ENCODE peak calls at places on chromosome 3, in seven cellular contexts. V is Caco-2, N is fibroblast of pulmonary artery, Z is esophagus muscularis mucosa, R is astrocyte of the spinal cord, K is adrenal gland, Q is HFF-Myc. X is an unnamed sample.

GRCh38 chr3:14267976-14268375 is 89.4 kb downstream of the LSM3 start:
- DNase-seq in V (no peak), N (no peak), Z (no peak), R (no peak), K (no peak), Q (no peak), X (no peak)

GRCh38 chr3:175392653-175393052 is 533.5 kb downstream of the NAALADL2 start:
- DNase-seq in V (no peak), N (peak), Z (no peak), R (peak), K (no peak), Q (no peak), X (no peak)

GRCh38 chr3:120341658-120342346 is 7.4 kb downstream of the LRRC58 start:
- DNase-seq in V (no peak), N (no peak), Z (no peak), R (no peak), K (no peak), Q (no peak), X (no peak)

GRCh38 chr3:171812811-171813210 is 2.5 kb upstream of the PLD1 start:
- DNase-seq in V (no peak), N (no peak), Z (no peak), R (no peak), K (no peak), Q (no peak), X (no peak)

GRCh38 chr3:187519428-187519890 is 150.7 kb downstream of the SST start:
- DNase-seq in V (no peak), N (no peak), Z (peak), R (peak), K (no peak), Q (no peak), X (no peak)

GRCh38 chr3:183377307-183377959 is 51.0 kb downstream of the MCF2L2 start:
- DNase-seq in V (no peak), N (no peak), Z (no peak), R (peak), K (no peak), Q (no peak), X (no peak)

GRCh38 chr3:42443819-42444436 is 33.5 kb upstream of the LYZL4 start:
- DNase-seq in V (peak), N (peak), Z (peak), R (peak), K (peak), Q (peak), X (peak)

GRCh38 chr3:145767909-145768308 is 393.1 kb downstream of the PLOD2 start:
- DNase-seq in V (no peak), N (peak), Z (no peak), R (peak), K (no peak), Q (no peak), X (no peak)

GRCh38 chr3:142022381-142022780 is 127.0 kb downstream of the TFDP2 start:
- DNase-seq in V (peak), N (peak), Z (no peak), R (peak), K (no peak), Q (peak), X (no peak)

GRCh38 chr3:112086018-112086854 is at the start of gene C3orf52:
- DNase-seq in V (peak), N (peak), Z (peak), R (peak), K (peak), Q (no peak), X (peak)

GRCh38 chr3:45593708-45594601 is 596 bp upstream of the LIMD1 start:
- DNase-seq in V (peak), N (peak), Z (no peak), R (peak), K (peak), Q (no peak), X (no peak)

GRCh38 chr3:61927332-61927731 is 366.0 kb downstream of the PTPRG start:
- DNase-seq in V (no peak), N (peak), Z (peak), R (peak), K (peak), Q (peak), X (peak)

GRCh38 chr3:38646630-38647029 is 2.9 kb downstream of the SCN5A start:
- DNase-seq in V (peak), N (peak), Z (peak), R (peak), K (no peak), Q (no peak), X (no peak)

GRCh38 chr3:195808741-195809290 is 2.9 kb downstream of the MUC4 start:
- DNase-seq in V (no peak), N (no peak), Z (no peak), R (no peak), K (no peak), Q (no peak), X (no peak)

GRCh38 chr3:10238330-10238995 is 9.8 kb upstream of the TATDN2 start:
- DNase-seq in V (no peak), N (no peak), Z (no peak), R (no peak), K (no peak), Q (no peak), X (no peak)

GRCh38 chr3:51544011-51544775 is 5.7 kb downstream of the RAD54L2 start:
- DNase-seq in V (no peak), N (peak), Z (no peak), R (no peak), K (no peak), Q (no peak), X (no peak)

GRCh38 chr3:10678796-10679376 is 137.1 kb upstream of the SLC6A11 start:
- DNase-seq in V (no peak), N (no peak), Z (no peak), R (no peak), K (no peak), Q (no peak), X (no peak)

GRCh38 chr3:4772171-4772804 is 206.9 kb upstream of the BHLHE40 start:
- DNase-seq in V (no peak), N (peak), Z (peak), R (peak), K (peak), Q (no peak), X (peak)

GRCh38 chr3:150956376-150956775 is 16.2 kb downstream of the CLRN1 start:
- DNase-seq in V (no peak), N (peak), Z (no peak), R (peak), K (peak), Q (no peak), X (no peak)

GRCh38 chr3:142014005-142014404 is 135.3 kb downstream of the TFDP2 start:
- DNase-seq in V (no peak), N (no peak), Z (no peak), R (no peak), K (no peak), Q (no peak), X (no peak)

GRCh38 chr3:150535204-150535603 is 11.1 kb downstream of the SERP1 start:
- DNase-seq in V (no peak), N (no peak), Z (no peak), R (no peak), K (no peak), Q (no peak), X (no peak)

GRCh38 chr3:193704431-193704830 is 111.4 kb downstream of the OPA1 start:
- DNase-seq in V (peak), N (no peak), Z (no peak), R (no peak), K (no peak), Q (no peak), X (no peak)

GRCh38 chr3:112308151-112308911 is 14.3 kb upstream of the SLC9C1 start:
- DNase-seq in V (peak), N (peak), Z (no peak), R (peak), K (no peak), Q (no peak), X (peak)

GRCh38 chr3:190566043-190566933 is 52.4 kb downstream of the IL1RAP start:
- DNase-seq in V (peak), N (peak), Z (peak), R (peak), K (peak), Q (peak), X (peak)

GRCh38 chr3:113291572-113291971 is 80.2 kb downstream of the BOC start:
- DNase-seq in V (no peak), N (no peak), Z (peak), R (no peak), K (no peak), Q (no peak), X (no peak)

GRCh38 chr3:172061724-172062184 is 22.4 kb downstream of the FNDC3B start:
- DNase-seq in V (no peak), N (no peak), Z (no peak), R (peak), K (no peak), Q (no peak), X (no peak)

GRCh38 chr3:16842710-16843270 is 42.0 kb upstream of the PLCL2 start:
- DNase-seq in V (no peak), N (no peak), Z (no peak), R (no peak), K (no peak), Q (no peak), X (no peak)

GRCh38 chr3:52084216-52084945 is 28.0 kb upstream of the DUSP7 start:
- DNase-seq in V (no peak), N (no peak), Z (no peak), R (no peak), K (no peak), Q (no peak), X (no peak)

GRCh38 chr3:135075157-135075556 is 280.1 kb downstream of the EPHB1 start:
- DNase-seq in V (no peak), N (no peak), Z (peak), R (no peak), K (no peak), Q (no peak), X (no peak)

GRCh38 chr3:104960579-104960978 is 406.1 kb upstream of the ALCAM start:
- DNase-seq in V (no peak), N (no peak), Z (no peak), R (no peak), K (no peak), Q (no peak), X (no peak)

GRCh38 chr3:2268779-2269178 is 170.1 kb downstream of the CNTN4 start:
- DNase-seq in V (no peak), N (no peak), Z (no peak), R (no peak), K (no peak), Q (no peak), X (no peak)

GRCh38 chr3:14110699-14111098 is 14.0 kb downstream of the CHCHD4 start:
- DNase-seq in V (no peak), N (peak), Z (no peak), R (no peak), K (no peak), Q (no peak), X (no peak)

DNA sequence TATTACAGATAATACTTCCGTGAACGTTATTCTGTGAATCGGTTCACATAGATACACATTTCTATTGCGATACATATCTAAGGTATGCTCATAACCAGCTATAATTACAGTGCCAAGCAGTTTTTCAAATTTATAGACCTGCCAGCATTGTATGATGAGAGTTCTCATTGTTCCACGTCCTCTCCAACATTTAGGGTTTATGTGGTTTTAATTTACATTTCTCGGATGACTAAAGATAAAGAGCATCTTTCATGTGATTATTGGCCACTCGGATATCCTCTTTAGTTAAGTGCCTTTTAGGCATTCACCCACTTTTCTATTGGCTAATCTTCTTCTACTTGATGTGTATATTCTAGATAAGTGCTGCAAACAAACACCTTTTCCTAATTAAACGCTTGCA is 134.7 kb upstream of the CCDC54 start:
- DNase-seq in V (no peak), N (no peak), Z (no peak), R (no peak), K (no peak), Q (no peak), X (no peak)
- H3K4me3 ChIP-seq in V (no peak), N (peak), Z (peak), R (peak), K (no peak), Q (peak), X (peak)

DNA sequence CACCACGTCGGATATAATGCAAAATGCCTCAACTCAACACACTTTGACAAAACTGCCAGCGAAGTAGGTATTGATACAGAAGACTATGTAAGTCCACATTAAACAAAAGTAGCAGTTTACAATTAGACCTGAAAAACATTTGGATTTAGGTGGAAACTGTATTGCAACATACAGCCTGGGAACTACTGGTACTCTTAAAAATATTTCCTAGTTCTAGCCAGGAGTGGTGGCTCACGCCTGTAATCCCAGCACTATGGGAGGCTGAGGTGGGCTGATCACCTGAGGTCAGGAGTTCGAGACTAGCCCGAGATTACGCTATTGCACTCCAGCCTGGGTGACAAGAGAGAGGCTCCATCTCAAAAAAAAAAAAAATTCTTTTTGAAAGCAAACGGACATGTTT is 246.2 kb downstream of the ZBTB20 start:
- DNase-seq in V (no peak), N (peak), Z (no peak), R (no peak), K (no peak), Q (no peak), X (no peak)
- H3K4me3 ChIP-seq in V (no peak), N (peak), Z (peak), R (peak), K (no peak), Q (no peak), X (peak)

DNA sequence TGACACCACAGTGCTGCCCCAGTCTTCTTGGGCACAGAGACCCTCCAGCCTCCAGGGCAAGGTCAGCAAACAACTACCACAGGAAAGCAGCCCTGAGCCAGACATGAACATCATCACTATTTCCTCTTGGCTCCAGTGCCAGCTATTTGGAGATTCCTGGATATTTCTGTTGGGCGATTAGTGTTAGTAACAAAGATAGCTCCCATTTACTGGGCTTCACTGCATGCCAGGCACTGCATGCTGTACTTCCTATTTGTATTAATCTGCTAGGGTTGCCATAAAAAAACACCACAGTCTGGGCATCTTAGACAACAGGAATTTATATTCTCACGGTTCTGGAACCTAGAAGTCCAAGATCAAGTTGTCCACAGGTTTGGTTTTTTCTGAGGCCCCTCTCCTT is 255.1 kb upstream of the STT3B start:
- DNase-seq in V (no peak), N (peak), Z (no peak), R (peak), K (no peak), Q (no peak), X (no peak)
- H3K4me3 ChIP-seq in V (no peak), N (no peak), Z (no peak), R (no peak), K (no peak), Q (no peak), X (no peak)

DNA sequence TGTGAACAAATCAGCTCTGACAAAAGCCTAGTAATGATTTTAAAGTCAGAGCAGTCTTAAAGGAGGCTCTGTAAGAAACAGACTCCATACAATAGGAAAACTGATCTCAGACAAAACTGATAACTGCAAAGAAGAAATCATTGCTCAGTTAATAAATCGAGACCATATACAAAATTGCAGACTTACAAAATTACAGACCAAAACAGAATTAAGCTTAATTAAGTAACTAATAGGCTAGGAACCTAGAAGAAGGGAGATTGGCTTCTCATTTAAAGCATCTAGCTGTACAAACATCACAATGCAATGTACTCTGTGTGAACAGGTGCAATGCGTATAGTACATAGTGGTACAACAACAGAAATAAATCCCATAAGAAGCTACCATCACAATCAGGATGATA is 46.3 kb downstream of the ZBTB20 start:
- DNase-seq in V (no peak), N (no peak), Z (no peak), R (no peak), K (no peak), Q (no peak), X (no peak)
- H3K4me3 ChIP-seq in V (no peak), N (peak), Z (no peak), R (no peak), K (no peak), Q (no peak), X (no peak)

DNA sequence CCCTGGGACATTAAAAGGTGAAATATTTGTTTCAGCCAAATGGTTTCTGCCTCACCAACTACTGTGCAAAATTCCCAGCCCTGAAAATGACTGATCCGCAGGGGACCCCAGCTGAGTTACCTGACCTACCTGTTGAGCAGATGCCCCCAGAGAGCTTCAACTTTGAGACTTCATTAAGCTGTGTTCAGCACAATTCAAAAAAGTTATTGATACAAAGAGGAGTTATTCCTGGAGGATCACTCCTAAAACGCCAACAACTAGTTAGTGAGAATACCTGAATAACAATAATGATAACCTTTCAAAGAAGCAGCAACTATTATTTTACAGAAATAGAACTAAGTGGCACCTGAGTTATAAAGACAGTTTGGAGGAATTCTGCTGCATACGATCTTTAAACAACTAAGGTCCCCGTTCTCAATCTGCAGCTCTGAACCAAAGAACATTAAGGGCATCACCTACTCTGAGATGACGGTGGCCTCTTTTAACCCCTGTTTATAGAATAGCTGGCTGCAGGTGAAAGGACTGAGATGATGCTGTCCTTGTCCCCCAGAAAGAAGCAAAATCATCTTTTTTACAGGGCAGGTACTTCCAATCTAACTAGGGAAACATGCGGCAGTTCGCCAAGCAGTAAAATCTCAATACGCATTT is 659 bp downstream of the GADL1 start:
- DNase-seq in V (no peak), N (no peak), Z (no peak), R (no peak), K (no peak), Q (no peak), X (no peak)
- H3K4me3 ChIP-seq in V (peak), N (no peak), Z (peak), R (peak), K (no peak), Q (peak), X (peak)

GRCh38 chr3:50472958-50473357 is 30.5 kb downstream of the CACNA2D2 start:
- DNase-seq in V (no peak), N (no peak), Z (no peak), R (no peak), K (no peak), Q (no peak), X (no peak)

GRCh38 chr3:50478051-50478450 is 25.4 kb downstream of the CACNA2D2 start:
- DNase-seq in V (no peak), N (no peak), Z (no peak), R (no peak), K (no peak), Q (no peak), X (no peak)

GRCh38 chr3:50478671-50479070 is 24.8 kb downstream of the CACNA2D2 start:
- DNase-seq in V (no peak), N (no peak), Z (no peak), R (no peak), K (no peak), Q (no peak), X (no peak)

GRCh38 chr3:50474717-50475116 is 28.7 kb downstream of the CACNA2D2 start:
- DNase-seq in V (no peak), N (peak), Z (no peak), R (peak), K (no peak), Q (peak), X (no peak)

DNA sequence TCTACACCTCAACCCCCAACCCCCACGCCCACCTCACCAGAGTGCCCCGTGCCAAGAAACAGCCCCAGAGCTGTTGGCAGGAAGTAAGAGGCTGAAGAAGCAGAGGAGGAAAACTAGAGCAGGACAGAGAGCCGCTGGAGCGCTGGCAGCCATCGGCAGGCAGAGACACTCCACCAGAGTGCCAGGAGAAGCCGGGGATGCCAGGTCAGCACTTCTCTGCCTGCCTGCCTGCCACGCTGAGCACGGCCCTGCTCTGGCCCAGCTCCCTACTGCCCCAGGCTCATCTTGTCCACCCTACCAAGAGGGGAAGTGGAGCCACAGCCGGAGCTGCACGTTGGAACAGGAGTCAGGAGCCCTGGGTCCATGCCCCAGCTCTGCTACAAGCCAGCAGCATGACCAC is 29.7 kb downstream of the CACNA2D2 start:
- DNase-seq in V (no peak), N (no peak), Z (no peak), R (no peak), K (no peak), Q (no peak), X (no peak)
- H3K4me3 ChIP-seq in V (no peak), N (no peak), Z (no peak), R (no peak), K (no peak), Q (no peak), X (no peak)

GRCh38 chr3:33658039-33658438 is 60.0 kb downstream of the CLASP2 start:
- DNase-seq in V (no peak), N (no peak), Z (no peak), R (no peak), K (no peak), Q (no peak), X (no peak)
- H3K4me3 ChIP-seq in V (no peak), N (peak), Z (peak), R (no peak), K (no peak), Q (no peak), X (no peak)